ENCODE peak calls at places on chromosomes 1 and 21, in eight cellular contexts. W, K, H, C, Q, L, J and I are unnamed samples. For H3K4me1, the result is how much of the 10 kb centered on the place peaks cover.

GRCh38 chr21:34129039-34129891 is 55.9 kb downstream of the MRPS6 start:
- DNase-seq in H (peak), K (peak), J (peak), C (peak), L (peak), W (peak), Q (no peak), I (peak)

GRCh38 chr1:54564312-54565112 is 16.5 kb downstream of the ACOT11 start:
- DNase-seq in L (no peak), H (peak), C (no peak), K (no peak), W (no peak), J (peak), Q (peak), I (no peak)

GRCh38 chr1:94095112-94095637 is 25.8 kb downstream of the ABCA4 start:
- DNase-seq in W (peak), Q (peak), K (peak), J (peak), L (no peak), C (peak), H (no peak), I (peak)

GRCh38 chr1:22826630-22827580 is 116.3 kb downstream of the EPHB2 start:
- DNase-seq in J (no peak), L (no peak), H (peak), K (peak), W (no peak), C (peak), Q (no peak), I (peak)

GRCh38 chr1:72936151-72936740 is 653.9 kb upstream of the NEGR1 start:
- DNase-seq in K (no peak), L (no peak), H (peak), C (no peak), W (peak), Q (no peak), J (no peak), I (no peak)

GRCh38 chr1:43444151-43444826 is 9.4 kb downstream of the HYI start:
- DNase-seq in W (no peak), C (no peak), J (no peak), K (no peak), Q (no peak), L (no peak), H (no peak), I (no peak)

GRCh38 chr1:109152196-109152595 is 38.3 kb downstream of the ELAPOR1 start:
- DNase-seq in Q (no peak), H (peak), K (no peak), J (peak), W (no peak), C (no peak), L (no peak), I (no peak)

GRCh38 chr1:84876353-84876752 is 16.7 kb downstream of the LPAR3 start:
- DNase-seq in L (no peak), C (no peak), Q (no peak), W (no peak), K (no peak), H (no peak), J (no peak), I (no peak)

GRCh38 chr1:85328713-85329376 is 52.4 kb upstream of the BCL10 start:
- DNase-seq in J (no peak), H (peak), K (no peak), Q (no peak), W (peak), L (no peak), C (peak), I (no peak)

GRCh38 chr1:81867235-81867634 is 66.5 kb downstream of the ADGRL2 start:
- DNase-seq in K (no peak), L (no peak), C (no peak), Q (no peak), H (no peak), W (peak), J (no peak), I (no peak)

GRCh38 chr1:57831624-57832023 is 407.8 kb upstream of the DAB1 start:
- DNase-seq in C (no peak), H (peak), Q (no peak), J (no peak), W (peak), L (no peak), K (no peak), I (no peak)

GRCh38 chr1:156251527-156251926 is 3.7 kb upstream of the PAQR6 start:
- DNase-seq in C (peak), H (no peak), W (no peak), K (no peak), Q (no peak), L (no peak), J (no peak), I (no peak)

GRCh38 chr1:39170731-39171375 is 33.6 kb upstream of the MACF1 start:
- DNase-seq in C (no peak), J (no peak), L (no peak), Q (no peak), H (no peak), K (no peak), W (no peak), I (no peak)

GRCh38 chr1:165352442-165353293 is 3.8 kb downstream of the LMX1A start:
- DNase-seq in J (peak), W (no peak), L (no peak), Q (no peak), C (no peak), K (no peak), H (no peak), I (no peak)

GRCh38 chr1:39407496-39407888 is 83.9 kb upstream of the BMP8A start:
- DNase-seq in K (no peak), Q (no peak), W (peak), C (no peak), L (no peak), H (no peak), J (no peak), I (no peak)

GRCh38 chr1:180254496-180254819 is 24.4 kb downstream of the LHX4 start:
- DNase-seq in J (no peak), K (no peak), W (no peak), C (no peak), H (no peak), L (no peak), Q (peak), I (no peak)

GRCh38 chr1:30969903-30970302 is 61.3 kb upstream of the SDC3 start:
- DNase-seq in C (no peak), W (no peak), H (no peak), K (no peak), L (no peak), Q (no peak), J (no peak), I (no peak)

GRCh38 chr1:30964706-30965105 is 56.1 kb upstream of the SDC3 start:
- DNase-seq in H (no peak), Q (no peak), L (no peak), K (peak), W (no peak), C (peak), J (no peak), I (peak)

GRCh38 chr1:30966690-30967369 is 58.3 kb upstream of the SDC3 start:
- DNase-seq in C (no peak), J (no peak), L (no peak), H (peak), Q (no peak), W (peak), K (no peak), I (no peak)

GRCh38 chr1:30965914-30966313 is 57.4 kb upstream of the SDC3 start:
- DNase-seq in C (no peak), L (no peak), K (no peak), Q (no peak), W (no peak), J (no peak), H (no peak), I (peak)

DNA sequence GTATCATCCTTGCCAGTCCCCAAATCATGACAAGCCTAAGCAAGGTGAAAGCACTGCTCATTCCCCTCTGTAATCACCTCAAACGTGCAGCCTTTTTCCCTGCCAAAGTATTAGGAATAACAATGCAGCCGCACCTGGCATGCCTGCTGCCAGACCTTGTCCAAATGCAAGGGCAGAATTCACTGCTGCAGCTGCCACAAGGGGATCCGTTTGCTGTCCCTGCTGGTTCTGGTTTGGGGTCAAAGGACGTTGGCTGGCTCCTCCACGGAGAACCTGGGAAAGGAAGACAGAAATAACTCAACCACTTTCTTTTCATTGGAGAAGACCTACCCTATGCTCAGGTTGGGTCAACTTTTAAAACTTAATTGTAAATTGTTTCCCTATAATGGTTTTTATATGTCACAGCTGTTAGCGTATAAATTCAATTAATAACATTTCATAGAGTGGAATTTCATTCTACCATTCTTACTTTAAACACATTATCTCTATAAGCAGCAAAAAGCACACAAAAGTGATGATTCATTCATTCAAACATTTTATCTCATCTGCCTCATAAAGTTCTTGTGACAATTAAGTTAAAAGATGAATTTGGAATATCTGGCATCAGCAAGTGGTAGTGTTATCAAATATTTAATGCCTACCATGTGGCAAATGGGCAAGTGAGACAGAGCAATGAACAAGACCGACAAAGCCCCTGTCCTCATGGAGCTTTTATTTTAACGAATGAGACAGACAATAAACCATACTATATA is 59.8 kb upstream of the SDC3 start:
- DNase-seq in W (no peak), C (no peak), H (no peak), J (no peak), Q (no peak), L (no peak), K (no peak), I (no peak)
- H3K4me1 ChIP-seq in W (under half), C (half or more), H (under half), J (under half), Q (under half), L (under half), K (half or more), I (under half)

GRCh38 chr21:42670884-42671283 is 17.5 kb downstream of the PDE9A start:
- DNase-seq in H (no peak), W (no peak), J (no peak), L (no peak), Q (no peak), K (no peak), C (no peak), I (no peak)

GRCh38 chr21:42671778-42672593 is 18.6 kb downstream of the PDE9A start:
- DNase-seq in L (no peak), C (no peak), J (no peak), H (peak), Q (no peak), W (no peak), K (no peak), I (no peak)

GRCh38 chr21:42674351-42674940 is 21.0 kb downstream of the PDE9A start:
- DNase-seq in W (no peak), C (peak), K (peak), L (no peak), J (no peak), Q (no peak), H (no peak), I (peak)

GRCh38 chr21:42673633-42674328 is 20.4 kb downstream of the PDE9A start:
- DNase-seq in L (no peak), Q (no peak), J (no peak), H (no peak), C (no peak), K (no peak), W (no peak), I (no peak)

GRCh38 chr21:42672699-42673458 is 19.5 kb downstream of the PDE9A start:
- DNase-seq in W (peak), J (no peak), H (peak), L (no peak), C (no peak), Q (no peak), K (no peak), I (no peak)
- H3K4me1 ChIP-seq in W (under half), J (under half), H (under half), L (under half), C (under half), Q (under half), K (under half), I (under half)

GRCh38 chr21:45164838-45165237 is 90.5 kb downstream of the ADARB1 start:
- DNase-seq in Q (no peak), W (no peak), H (no peak), K (no peak), J (no peak), L (no peak), C (no peak), I (no peak)
- H3K4me1 ChIP-seq in Q (under half), W (under half), H (under half), K (under half), J (under half), L (under half), C (under half), I (under half)

DNA sequence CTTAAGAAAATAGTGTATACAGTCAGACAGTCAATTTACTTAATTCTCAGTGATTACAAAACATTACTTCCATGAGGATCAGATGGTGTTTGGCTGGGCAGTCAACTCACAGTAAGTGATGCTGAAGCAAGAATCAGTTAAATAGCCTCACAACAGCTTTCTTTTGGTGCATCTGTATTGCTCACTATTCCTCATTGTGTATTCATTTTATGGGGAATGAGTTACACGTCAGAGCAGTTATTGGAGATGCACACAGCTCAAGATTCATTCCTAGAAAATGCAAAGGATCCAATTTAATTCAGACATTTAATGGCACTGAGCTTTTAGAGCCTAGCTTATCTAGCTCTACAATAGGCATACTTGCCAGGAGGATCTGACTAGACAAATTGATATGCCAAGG is 150.5 kb downstream of the HS2ST1 start:
- DNase-seq in H (peak), C (no peak), J (no peak), W (no peak), Q (no peak), K (no peak), L (no peak), I (no peak)
- H3K4me1 ChIP-seq in H (under half), C (under half), J (under half), W (under half), Q (under half), K (under half), L (under half), I (under half)

GRCh38 chr1:29121516-29121937 is 2.2 kb downstream of the TMEM200B start:
- DNase-seq in W (no peak), Q (no peak), K (no peak), H (no peak), J (no peak), L (no peak), C (no peak), I (peak)

GRCh38 chr1:29121951-29122661 is 1.6 kb downstream of the TMEM200B start:
- DNase-seq in H (peak), K (peak), L (no peak), J (no peak), C (peak), Q (peak), W (peak), I (peak)

GRCh38 chr1:29119365-29119929 is 4.3 kb downstream of the TMEM200B start:
- DNase-seq in W (peak), H (no peak), C (no peak), L (no peak), J (no peak), K (no peak), Q (no peak), I (no peak)

GRCh38 chr1:29120367-29120766 is 3.3 kb downstream of the TMEM200B start:
- DNase-seq in Q (no peak), H (no peak), L (no peak), W (no peak), C (no peak), J (no peak), K (no peak), I (no peak)

DNA sequence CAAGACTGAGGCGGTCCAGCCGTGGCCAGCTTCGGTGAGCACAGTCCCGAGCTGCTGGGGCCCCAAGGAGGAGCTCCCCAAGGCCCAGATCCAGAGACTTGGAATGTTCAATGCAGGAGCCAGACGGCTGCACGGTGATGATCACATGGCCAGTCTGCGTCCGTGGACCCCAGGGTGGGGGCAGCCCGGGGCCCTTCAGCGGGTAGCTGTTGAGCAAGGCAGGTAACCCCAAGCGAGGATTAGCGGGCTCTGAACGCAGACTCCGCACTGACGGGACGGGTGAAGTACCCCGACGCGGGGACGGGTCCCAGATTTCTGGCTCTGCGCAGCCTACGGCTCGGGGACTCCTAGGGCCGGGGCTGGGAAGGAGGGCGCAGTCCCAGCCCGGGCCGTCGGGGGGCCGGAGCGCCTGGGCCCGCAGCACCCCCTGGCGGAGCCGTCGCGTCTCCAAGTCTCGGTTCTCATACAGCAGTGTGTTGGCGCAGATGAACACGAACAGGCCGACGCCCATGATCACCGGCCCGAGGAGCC is 2.7 kb downstream of the TMEM200B start:
- DNase-seq in L (peak), W (no peak), C (no peak), Q (peak), H (no peak), K (peak), J (peak), I (peak)
- H3K4me1 ChIP-seq in L (under half), W (under half), C (under half), Q (under half), H (under half), K (under half), J (under half), I (under half)

GRCh38 chr1:19484793-19485361 is 462 bp downstream of the CAPZB start:
- DNase-seq in C (no peak), W (peak), H (no peak), K (no peak), Q (peak), J (no peak), L (no peak), I (no peak)
- H3K4me1 ChIP-seq in C (half or more), W (under half), H (under half), K (half or more), Q (under half), J (under half), L (half or more), I (under half)

DNA sequence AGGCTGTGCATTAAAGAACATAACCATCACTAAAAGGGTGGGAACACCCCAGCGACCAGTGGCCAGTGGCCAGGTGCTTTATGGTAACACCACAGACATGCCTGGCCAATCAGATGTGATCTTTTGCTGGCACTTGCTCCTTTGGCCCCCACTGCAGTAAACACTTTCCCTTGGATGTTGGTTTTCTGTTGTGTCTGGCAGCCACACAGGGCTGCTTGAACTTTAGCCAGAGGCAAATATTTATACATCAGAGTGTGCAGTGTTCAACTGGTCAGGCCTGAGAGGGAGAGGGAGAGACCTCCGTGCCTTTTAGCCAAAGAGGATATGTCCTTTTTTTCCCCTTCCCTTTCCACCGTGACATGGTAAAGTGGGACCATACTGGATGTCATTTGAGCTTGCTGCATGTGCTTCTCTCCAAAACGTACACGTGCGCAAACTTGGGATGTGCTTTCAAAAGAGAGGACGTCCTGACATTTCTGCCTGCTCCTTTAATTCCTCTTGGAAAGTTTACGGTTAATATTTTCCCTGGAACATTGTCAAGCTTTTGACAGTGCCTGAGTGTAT is 101.2 kb downstream of the NFIA start:
- DNase-seq in J (peak), Q (no peak), K (peak), C (peak), H (no peak), W (peak), L (no peak), I (peak)
- H3K4me1 ChIP-seq in J (under half), Q (under half), K (half or more), C (half or more), H (under half), W (half or more), L (under half), I (under half)

GRCh38 chr1:247331526-247332214 is at the start of gene ZNF496:
- DNase-seq in C (peak), Q (peak), W (peak), H (peak), L (peak), J (peak), K (peak), I (peak)
- H3K4me1 ChIP-seq in C (half or more), Q (under half), W (under half), H (under half), L (under half), J (under half), K (half or more), I (under half)

GRCh38 chr1:223140551-223140950 is 2.5 kb downstream of the TLR5 start:
- DNase-seq in Q (no peak), K (no peak), J (no peak), L (no peak), W (peak), C (no peak), H (no peak), I (no peak)
- H3K4me1 ChIP-seq in Q (under half), K (under half), J (under half), L (under half), W (under half), C (under half), H (under half), I (under half)

DNA sequence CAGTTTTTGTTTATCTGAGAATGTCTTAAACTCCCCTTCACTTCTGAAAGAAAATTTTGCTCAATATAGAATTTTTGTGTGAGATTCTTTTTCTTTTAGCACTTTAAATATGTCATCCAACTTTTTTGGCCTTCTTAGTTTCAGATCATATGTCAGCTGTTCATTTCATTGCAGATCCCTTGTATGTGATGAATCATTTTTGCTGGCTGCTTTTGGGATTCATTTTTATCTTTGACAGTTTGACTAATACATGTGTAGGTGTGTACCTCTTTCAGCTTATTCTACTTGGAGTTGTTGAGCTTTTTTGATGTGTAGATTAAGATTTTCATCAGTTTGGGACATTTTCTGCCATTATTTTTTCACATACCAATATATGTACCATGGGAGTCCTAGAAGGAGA is 156.8 kb downstream of the FASLG start:
- DNase-seq in J (no peak), H (no peak), C (no peak), Q (no peak), L (no peak), W (no peak), K (no peak), I (no peak)
- H3K4me1 ChIP-seq in J (under half), H (under half), C (under half), Q (under half), L (under half), W (under half), K (under half), I (under half)